ENCODE peak calls at places on chromosomes 11 and 22, in eight cellular contexts. Z is anterior cingulate cortex; S is stimulated activated CD4-positive, alpha-beta T cell treated with anti-CD3 and anti-CD28 coated beads, Interleukin-1b, Interleukin-23, amount 100 ng/mL, for 1 hour; X is NCI-H345; E is ACHN; B is PC-9; C is NCI-H1436 treated with DMSO at 0.1 percent for 48 hours; H is astrocyte of the hippocampus. T is an unnamed sample.

GRCh38 chr11:100484948-100485347 is 202.1 kb upstream of the ARHGAP42 start:
- DNase-seq in Z (no peak), S (no peak), X (no peak), E (no peak), B (peak), C (no peak), H (no peak), T (no peak)

GRCh38 chr11:2870460-2870859 is 15.1 kb downstream of the CDKN1C start:
- DNase-seq in Z (no peak), S (no peak), X (no peak), E (no peak), B (no peak), C (no peak), H (no peak), T (no peak)

GRCh38 chr11:101439488-101439887 is 144.3 kb downstream of the TRPC6 start:
- DNase-seq in Z (no peak), S (no peak), X (no peak), E (no peak), B (no peak), C (no peak), H (no peak), T (no peak)

GRCh38 chr11:68050371-68050841 is 11.6 kb downstream of the TCIRG1 start:
- DNase-seq in Z (no peak), S (no peak), X (no peak), E (no peak), B (no peak), C (no peak), H (no peak), T (no peak)

GRCh38 chr11:103959279-103959930 is 77.0 kb upstream of the DDI1 start:
- DNase-seq in Z (no peak), S (no peak), X (no peak), E (no peak), B (no peak), C (no peak), H (peak), T (no peak)

GRCh38 chr11:102727890-102728289 is 3.1 kb upstream of the MMP8 start:
- DNase-seq in Z (no peak), S (no peak), X (no peak), E (no peak), B (no peak), C (no peak), H (peak), T (no peak)

GRCh38 chr11:13772223-13773046 is 104.0 kb downstream of the FAR1 start:
- DNase-seq in Z (no peak), S (no peak), X (peak), E (peak), B (peak), C (peak), H (peak), T (peak)

GRCh38 chr11:120182790-120183491 is 27.9 kb upstream of the OAF start:
- DNase-seq in Z (no peak), S (no peak), X (no peak), E (peak), B (no peak), C (no peak), H (no peak), T (no peak)

GRCh38 chr11:62352355-62353336 is 15.4 kb downstream of the ASRGL1 start:
- DNase-seq in Z (no peak), S (no peak), X (no peak), E (no peak), B (no peak), C (no peak), H (no peak), T (no peak)

GRCh38 chr11:129864811-129865210 is 30.6 kb downstream of the NFRKB start:
- DNase-seq in Z (no peak), S (no peak), X (no peak), E (no peak), B (peak), C (no peak), H (no peak), T (no peak)

GRCh38 chr22:42074846-42075245 is 798 bp downstream of the PHETA2 start:
- DNase-seq in Z (no peak), S (no peak), X (no peak), E (no peak), B (no peak), C (no peak), H (no peak), T (no peak)

GRCh38 chr22:36929621-36930020 is 16.2 kb downstream of the CSF2RB start:
- DNase-seq in Z (no peak), S (no peak), X (no peak), E (no peak), B (no peak), C (no peak), H (no peak), T (no peak)

GRCh38 chr22:28141614-28142013 is 222.6 kb upstream of the PITPNB start:
- DNase-seq in Z (no peak), S (no peak), X (no peak), E (peak), B (no peak), C (no peak), H (peak), T (no peak)

GRCh38 chr11:95092549-95093324 is 3.1 kb downstream of the ENDOD1 start:
- DNase-seq in Z (no peak), S (no peak), X (no peak), E (peak), B (peak), C (no peak), H (peak), T (no peak)

GRCh38 chr22:37455896-37456295 is 28.6 kb upstream of the ELFN2 start:
- DNase-seq in Z (no peak), S (no peak), X (no peak), E (no peak), B (no peak), C (no peak), H (peak), T (no peak)

GRCh38 chr22:26547426-26547825 is 35.2 kb upstream of the TFIP11 start:
- DNase-seq in Z (no peak), S (no peak), X (no peak), E (no peak), B (no peak), C (no peak), H (no peak), T (no peak)

GRCh38 chr11:93196816-93197382 is 892 bp downstream of the SLC36A4 start:
- DNase-seq in Z (no peak), S (no peak), X (no peak), E (no peak), B (no peak), C (no peak), H (no peak), T (no peak)

GRCh38 chr11:126547161-126547560 is 191.7 kb downstream of the ST3GAL4 start:
- DNase-seq in Z (no peak), S (no peak), X (no peak), E (peak), B (no peak), C (no peak), H (peak), T (no peak)

GRCh38 chr11:57552479-57552878 is 15.0 kb downstream of the UBE2L6 start:
- DNase-seq in Z (no peak), S (no peak), X (no peak), E (no peak), B (no peak), C (no peak), H (no peak), T (no peak)

GRCh38 chr11:93727985-93728791 is 13.1 kb downstream of the TAF1D start:
- DNase-seq in Z (no peak), S (no peak), X (no peak), E (no peak), B (no peak), C (no peak), H (no peak), T (no peak)

GRCh38 chr11:84981296-84981695 is 645.8 kb downstream of the DLG2 start:
- DNase-seq in Z (no peak), S (no peak), X (no peak), E (no peak), B (no peak), C (no peak), H (no peak), T (no peak)

GRCh38 chr11:66073669-66074068 is 3.6 kb downstream of the PACS1 start:
- DNase-seq in Z (no peak), S (no peak), X (no peak), E (no peak), B (no peak), C (no peak), H (no peak), T (no peak)

GRCh38 chr11:763073-763463 is 14.2 kb downstream of the GATD1 start:
- DNase-seq in Z (no peak), S (no peak), X (peak), E (no peak), B (no peak), C (no peak), H (no peak), T (no peak)

GRCh38 chr11:73996161-73996747 is 12.6 kb downstream of the UCP3 start:
- DNase-seq in Z (no peak), S (no peak), X (peak), E (no peak), B (no peak), C (no peak), H (no peak), T (no peak)

T was measured in NCI-H2081 treated with DMSO at 0.1 percent for 48 hours.